ENCODE peak calls at places on chromosomes 2 and 18, in seven cellular contexts. One of them, this sample, is unnamed. For H3K36me3 and H3K4me1, the result is how much of the 10 kb centered on the place peaks cover.

GRCh38 chr2:156401863-156402262 is 34.3 kb upstream of the GPD2 start:
- DNase-seq in sigmoid colon: no peak
- DNase-seq in suprapubic skin: no peak
- DNase-seq in vagina: no peak
- DNase-seq in body of pancreas: no peak
- DNase-seq in uterus: no peak
- DNase-seq in ovary: no peak
- DNase-seq in this sample: no peak

GRCh38 chr2:159126653-159127052 is 158.2 kb downstream of the TANC1 start:
- DNase-seq in sigmoid colon: no peak
- DNase-seq in suprapubic skin: no peak
- DNase-seq in vagina: no peak
- DNase-seq in body of pancreas: no peak
- DNase-seq in uterus: no peak
- DNase-seq in ovary: no peak
- DNase-seq in this sample: no peak

GRCh38 chr2:217289909-217290283 is 430.0 kb upstream of the TNP1 start:
- DNase-seq in sigmoid colon: no peak
- DNase-seq in suprapubic skin: no peak
- DNase-seq in vagina: no peak
- DNase-seq in body of pancreas: no peak
- DNase-seq in uterus: no peak
- DNase-seq in ovary: no peak
- DNase-seq in this sample: no peak

GRCh38 chr2:10864888-10865551 is 46.7 kb upstream of the KCNF1 start:
- DNase-seq in sigmoid colon: no peak
- DNase-seq in suprapubic skin: no peak
- DNase-seq in vagina: no peak
- DNase-seq in body of pancreas: no peak
- DNase-seq in uterus: no peak
- DNase-seq in ovary: no peak
- DNase-seq in this sample: no peak

GRCh38 chr18:22683196-22683676 is 249.9 kb upstream of the RBBP8 start:
- DNase-seq in sigmoid colon: peak
- DNase-seq in suprapubic skin: no peak
- DNase-seq in vagina: no peak
- DNase-seq in body of pancreas: peak
- DNase-seq in uterus: peak
- DNase-seq in ovary: peak
- DNase-seq in this sample: no peak

GRCh38 chr2:64504774-64505720 is 19.1 kb upstream of the AFTPH start:
- DNase-seq in sigmoid colon: no peak
- DNase-seq in suprapubic skin: no peak
- DNase-seq in vagina: no peak
- DNase-seq in body of pancreas: no peak
- DNase-seq in uterus: no peak
- DNase-seq in ovary: no peak
- DNase-seq in this sample: no peak

GRCh38 chr2:187935126-187935525 is 356.5 kb upstream of the GULP1 start:
- DNase-seq in sigmoid colon: no peak
- DNase-seq in suprapubic skin: no peak
- DNase-seq in vagina: no peak
- DNase-seq in body of pancreas: no peak
- DNase-seq in uterus: no peak
- DNase-seq in ovary: no peak
- DNase-seq in this sample: no peak

GRCh38 chr2:99545066-99545465 is 55.2 kb upstream of the REV1 start:
- DNase-seq in sigmoid colon: no peak
- DNase-seq in suprapubic skin: no peak
- DNase-seq in vagina: no peak
- DNase-seq in body of pancreas: no peak
- DNase-seq in uterus: no peak
- DNase-seq in ovary: no peak
- DNase-seq in this sample: no peak

GRCh38 chr2:192004188-192004963 is 157.5 kb upstream of the CAVIN2 start:
- DNase-seq in sigmoid colon: no peak
- DNase-seq in suprapubic skin: no peak
- DNase-seq in vagina: no peak
- DNase-seq in body of pancreas: no peak
- DNase-seq in uterus: no peak
- DNase-seq in ovary: no peak
- DNase-seq in this sample: no peak

GRCh38 chr2:221999702-222000101 is 299.1 kb downstream of the PAX3 start:
- DNase-seq in sigmoid colon: no peak
- DNase-seq in suprapubic skin: no peak
- DNase-seq in vagina: no peak
- DNase-seq in body of pancreas: no peak
- DNase-seq in uterus: no peak
- DNase-seq in ovary: no peak
- DNase-seq in this sample: no peak

GRCh38 chr2:168198476-168199192 is 48.8 kb downstream of the STK39 start:
- DNase-seq in sigmoid colon: no peak
- DNase-seq in suprapubic skin: no peak
- DNase-seq in vagina: no peak
- DNase-seq in body of pancreas: no peak
- DNase-seq in uterus: no peak
- DNase-seq in ovary: no peak
- DNase-seq in this sample: no peak

GRCh38 chr2:146129231-146129630 is 1609.3 kb upstream of the ZEB2 start:
- DNase-seq in sigmoid colon: no peak
- DNase-seq in suprapubic skin: no peak
- DNase-seq in vagina: no peak
- DNase-seq in body of pancreas: no peak
- DNase-seq in uterus: no peak
- DNase-seq in ovary: no peak
- DNase-seq in this sample: no peak

GRCh38 chr2:240248981-240249422 is 108.5 kb upstream of the OTOS start:
- DNase-seq in sigmoid colon: peak
- DNase-seq in suprapubic skin: no peak
- DNase-seq in vagina: peak
- DNase-seq in body of pancreas: peak
- DNase-seq in uterus: no peak
- DNase-seq in ovary: peak
- DNase-seq in this sample: no peak

GRCh38 chr2:63840081-63840784 is 1.5 kb upstream of the UGP2 start:
- DNase-seq in sigmoid colon: no peak
- DNase-seq in suprapubic skin: no peak
- DNase-seq in vagina: no peak
- DNase-seq in body of pancreas: no peak
- DNase-seq in uterus: no peak
- DNase-seq in ovary: peak
- DNase-seq in this sample: peak

GRCh38 chr18:48418409-48419267 is 9.5 kb upstream of the ZBTB7C start:
- DNase-seq in sigmoid colon: no peak
- DNase-seq in suprapubic skin: no peak
- DNase-seq in vagina: no peak
- DNase-seq in body of pancreas: no peak
- DNase-seq in uterus: no peak
- DNase-seq in ovary: no peak
- DNase-seq in this sample: no peak

GRCh38 chr2:30273574-30273929 is 42.2 kb downstream of the LBH start:
- DNase-seq in sigmoid colon: no peak
- DNase-seq in suprapubic skin: no peak
- DNase-seq in vagina: no peak
- DNase-seq in body of pancreas: no peak
- DNase-seq in uterus: no peak
- DNase-seq in ovary: no peak
- DNase-seq in this sample: no peak

GRCh38 chr18:37987901-37988300 is 422.3 kb upstream of the CELF4 start:
- DNase-seq in sigmoid colon: no peak
- DNase-seq in suprapubic skin: no peak
- DNase-seq in vagina: no peak
- DNase-seq in body of pancreas: no peak
- DNase-seq in uterus: no peak
- DNase-seq in ovary: no peak
- DNase-seq in this sample: no peak

GRCh38 chr2:222319576-222320440 is 21.0 kb upstream of the PAX3 start:
- DNase-seq in sigmoid colon: no peak
- DNase-seq in suprapubic skin: no peak
- DNase-seq in vagina: no peak
- DNase-seq in body of pancreas: peak
- DNase-seq in uterus: no peak
- DNase-seq in ovary: no peak
- DNase-seq in this sample: peak

GRCh38 chr2:144515425-144515693 is 4.6 kb downstream of the ZEB2 start:
- DNase-seq in sigmoid colon: no peak
- DNase-seq in suprapubic skin: no peak
- DNase-seq in vagina: no peak
- DNase-seq in body of pancreas: no peak
- DNase-seq in uterus: no peak
- DNase-seq in ovary: no peak
- DNase-seq in this sample: no peak

GRCh38 chr2:8822218-8822617 is 15.2 kb downstream of the KIDINS220 start:
- DNase-seq in sigmoid colon: no peak
- DNase-seq in suprapubic skin: no peak
- DNase-seq in vagina: no peak
- DNase-seq in body of pancreas: peak
- DNase-seq in uterus: no peak
- DNase-seq in ovary: no peak
- DNase-seq in this sample: no peak

GRCh38 chr2:212145111-212145510 is 393.5 kb downstream of the ERBB4 start:
- DNase-seq in sigmoid colon: no peak
- DNase-seq in suprapubic skin: no peak
- DNase-seq in vagina: no peak
- DNase-seq in body of pancreas: no peak
- DNase-seq in uterus: no peak
- DNase-seq in ovary: no peak
- DNase-seq in this sample: no peak

GRCh38 chr2:133326651-133327397 is 241.4 kb downstream of the NCKAP5 start:
- DNase-seq in sigmoid colon: no peak
- DNase-seq in suprapubic skin: no peak
- DNase-seq in vagina: no peak
- DNase-seq in body of pancreas: no peak
- DNase-seq in uterus: no peak
- DNase-seq in ovary: no peak
- DNase-seq in this sample: no peak

GRCh38 chr2:66095820-66096219 is 339.1 kb upstream of the MEIS1 start:
- DNase-seq in sigmoid colon: no peak
- DNase-seq in suprapubic skin: no peak
- DNase-seq in vagina: no peak
- DNase-seq in body of pancreas: no peak
- DNase-seq in uterus: no peak
- DNase-seq in ovary: no peak
- DNase-seq in this sample: no peak

GRCh38 chr18:11886629-11887028 is 21.5 kb downstream of the MPPE1 start:
- DNase-seq in sigmoid colon: no peak
- DNase-seq in suprapubic skin: no peak
- DNase-seq in vagina: no peak
- DNase-seq in body of pancreas: no peak
- DNase-seq in uterus: no peak
- DNase-seq in ovary: no peak
- DNase-seq in this sample: no peak
- H3K36me3 ChIP-seq in sigmoid colon: under half
- H3K36me3 ChIP-seq in suprapubic skin: half or more
- H3K36me3 ChIP-seq in vagina: under half
- H3K36me3 ChIP-seq in body of pancreas: under half
- H3K36me3 ChIP-seq in uterus: under half
- H3K36me3 ChIP-seq in ovary: under half
- H3K36me3 ChIP-seq in this sample: under half

DNA sequence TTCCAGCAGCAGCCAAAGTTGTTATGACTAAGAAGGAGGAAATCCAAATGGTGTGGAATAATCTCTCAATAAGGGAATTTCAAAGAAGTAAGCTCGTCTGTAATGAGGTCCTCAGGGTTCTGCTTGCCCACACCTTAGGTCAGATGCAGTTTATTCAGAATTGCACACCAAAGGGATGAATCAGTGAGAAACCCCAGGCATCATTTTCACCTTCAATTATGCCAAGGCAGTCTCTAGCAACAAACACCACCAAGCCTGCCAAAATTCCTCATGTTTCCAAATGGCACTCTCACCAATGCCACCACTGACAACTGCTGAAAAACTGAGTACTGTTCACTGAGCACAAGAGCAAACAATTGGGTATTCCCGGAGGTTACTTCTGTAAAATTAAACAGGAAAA is 43.6 kb downstream of the KCNG3 start:
- DNase-seq in sigmoid colon: no peak
- DNase-seq in suprapubic skin: no peak
- DNase-seq in vagina: no peak
- DNase-seq in body of pancreas: no peak
- DNase-seq in uterus: no peak
- DNase-seq in ovary: no peak
- DNase-seq in this sample: no peak
- TF ChIP-seq POLR2A in sigmoid colon: no peak
- TF ChIP-seq POLR2A in suprapubic skin: no peak
- TF ChIP-seq POLR2A in vagina: no peak
- TF ChIP-seq POLR2A in body of pancreas: no peak
- TF ChIP-seq POLR2A in uterus: no peak
- TF ChIP-seq POLR2A in ovary: no peak
- TF ChIP-seq POLR2A in this sample: no peak

GRCh38 chr18:77098554-77099174 is 33.9 kb downstream of the MBP start:
- DNase-seq in sigmoid colon: no peak
- DNase-seq in suprapubic skin: peak
- DNase-seq in vagina: no peak
- DNase-seq in body of pancreas: no peak
- DNase-seq in uterus: no peak
- DNase-seq in ovary: no peak
- DNase-seq in this sample: no peak
- H3K4me1 ChIP-seq in sigmoid colon: under half
- H3K4me1 ChIP-seq in suprapubic skin: half or more
- H3K4me1 ChIP-seq in vagina: half or more
- H3K4me1 ChIP-seq in body of pancreas: under half
- H3K4me1 ChIP-seq in uterus: under half
- H3K4me1 ChIP-seq in ovary: under half
- H3K4me1 ChIP-seq in this sample: under half

GRCh38 chr2:233105930-233106329 is 45.8 kb downstream of the INPP5D start:
- DNase-seq in sigmoid colon: no peak
- DNase-seq in suprapubic skin: no peak
- DNase-seq in vagina: no peak
- DNase-seq in body of pancreas: no peak
- DNase-seq in uterus: no peak
- DNase-seq in ovary: no peak
- DNase-seq in this sample: no peak

GRCh38 chr2:233098615-233099014 is 38.5 kb downstream of the INPP5D start:
- DNase-seq in sigmoid colon: peak
- DNase-seq in suprapubic skin: no peak
- DNase-seq in vagina: no peak
- DNase-seq in body of pancreas: peak
- DNase-seq in uterus: no peak
- DNase-seq in ovary: no peak
- DNase-seq in this sample: no peak

GRCh38 chr2:233105156-233105895 is 45.2 kb downstream of the INPP5D start:
- DNase-seq in sigmoid colon: no peak
- DNase-seq in suprapubic skin: no peak
- DNase-seq in vagina: no peak
- DNase-seq in body of pancreas: no peak
- DNase-seq in uterus: no peak
- DNase-seq in ovary: no peak
- DNase-seq in this sample: no peak

GRCh38 chr2:233100192-233100998 is 40.3 kb downstream of the INPP5D start:
- DNase-seq in sigmoid colon: no peak
- DNase-seq in suprapubic skin: no peak
- DNase-seq in vagina: no peak
- DNase-seq in body of pancreas: no peak
- DNase-seq in uterus: no peak
- DNase-seq in ovary: no peak
- DNase-seq in this sample: peak

DNA sequence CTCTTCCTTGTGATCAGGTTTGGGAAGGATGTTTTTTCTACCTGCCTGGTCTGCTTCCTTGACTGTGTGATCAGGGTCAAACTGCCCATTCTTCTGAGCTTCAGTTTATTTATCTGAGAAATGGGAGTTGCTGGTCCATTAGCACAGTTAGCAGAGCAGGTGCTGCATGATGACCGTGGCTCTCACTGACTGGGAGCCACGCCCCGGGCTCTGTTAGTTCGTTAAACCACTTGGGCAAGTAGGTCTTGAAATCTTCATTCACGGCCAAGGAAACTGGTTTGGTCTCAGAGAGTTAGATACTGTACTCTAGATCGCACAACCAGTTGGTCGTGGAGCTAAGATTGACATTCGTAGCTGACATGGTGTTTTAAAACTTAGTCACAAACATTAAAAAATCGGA is 41.7 kb downstream of the INPP5D start:
- DNase-seq in sigmoid colon: no peak
- DNase-seq in suprapubic skin: no peak
- DNase-seq in vagina: no peak
- DNase-seq in body of pancreas: no peak
- DNase-seq in uterus: no peak
- DNase-seq in ovary: no peak
- DNase-seq in this sample: no peak
- H3K36me3 ChIP-seq in sigmoid colon: under half
- H3K36me3 ChIP-seq in suprapubic skin: under half
- H3K36me3 ChIP-seq in vagina: under half
- H3K36me3 ChIP-seq in body of pancreas: under half
- H3K36me3 ChIP-seq in uterus: under half
- H3K36me3 ChIP-seq in ovary: under half
- H3K36me3 ChIP-seq in this sample: under half

This sample was measured in Peyer's patch.